ENCODE peak calls at places on chromosomes 3 and 15, in eight cellular contexts. U, B, X, D, S, P, O and K are unnamed samples.

GRCh38 chr3:136245691-136246090 is 4.4 kb upstream of the PCCB start:
- DNase-seq in U (no peak), B (no peak), X (no peak), D (no peak), S (no peak), P (no peak), O (no peak), K (no peak)

GRCh38 chr15:72203507-72203837 is 5.9 kb upstream of the GRAMD2A start:
- DNase-seq in U (no peak), B (peak), X (peak), D (peak), S (no peak), P (no peak), O (peak), K (no peak)

GRCh38 chr3:187646906-187647660 is 23.1 kb downstream of the SST start:
- DNase-seq in U (no peak), B (no peak), X (no peak), D (no peak), S (no peak), P (no peak), O (no peak), K (no peak)

GRCh38 chr3:148078659-148079058 is 619.0 kb upstream of the AGTR1 start:
- DNase-seq in U (no peak), B (no peak), X (no peak), D (no peak), S (no peak), P (no peak), O (no peak), K (no peak)

GRCh38 chr3:27576171-27576570 is 92.0 kb upstream of the SLC4A7 start:
- DNase-seq in U (no peak), B (no peak), X (no peak), D (no peak), S (no peak), P (no peak), O (no peak), K (no peak)

GRCh38 chr15:76353903-76354302 is 17.3 kb downstream of the ISL2 start:
- DNase-seq in U (no peak), B (no peak), X (no peak), D (no peak), S (no peak), P (no peak), O (no peak), K (no peak)

GRCh38 chr3:141427764-141428163 is 59.1 kb upstream of the RASA2 start:
- DNase-seq in U (no peak), B (no peak), X (no peak), D (no peak), S (no peak), P (no peak), O (no peak), K (peak)

GRCh38 chr15:48627260-48627969 is 18.1 kb downstream of the FBN1 start:
- DNase-seq in U (no peak), B (peak), X (no peak), D (peak), S (no peak), P (no peak), O (no peak), K (no peak)

GRCh38 chr3:86967062-86967461 is 23.9 kb downstream of the VGLL3 start:
- DNase-seq in U (no peak), B (no peak), X (no peak), D (no peak), S (no peak), P (no peak), O (no peak), K (no peak)

GRCh38 chr3:48478631-48479555 is 25.1 kb downstream of the SHISA5 start:
- DNase-seq in U (peak), B (no peak), X (no peak), D (no peak), S (no peak), P (no peak), O (no peak), K (no peak)

GRCh38 chr3:124839896-124840295 is 47.3 kb downstream of the ITGB5 start:
- DNase-seq in U (no peak), B (no peak), X (no peak), D (no peak), S (no peak), P (no peak), O (no peak), K (no peak)

GRCh38 chr3:52451237-52452083 is 2.4 kb downstream of the TNNC1 start:
- DNase-seq in U (no peak), B (no peak), X (no peak), D (no peak), S (peak), P (no peak), O (no peak), K (peak)

GRCh38 chr15:101105059-101105851 is 146.6 kb downstream of the CHSY1 start:
- DNase-seq in U (no peak), B (no peak), X (no peak), D (no peak), S (no peak), P (no peak), O (no peak), K (peak)

GRCh38 chr15:49060710-49061483 is 14.7 kb upstream of the SECISBP2L start:
- DNase-seq in U (no peak), B (no peak), X (no peak), D (peak), S (no peak), P (no peak), O (no peak), K (no peak)

GRCh38 chr3:148184798-148185197 is 512.9 kb upstream of the AGTR1 start:
- DNase-seq in U (no peak), B (no peak), X (no peak), D (no peak), S (no peak), P (no peak), O (no peak), K (no peak)

GRCh38 chr3:158802399-158803023 is 657 bp downstream of the MFSD1 start:
- DNase-seq in U (peak), B (peak), X (no peak), D (no peak), S (no peak), P (no peak), O (peak), K (no peak)

GRCh38 chr3:152968388-152969024 is 133.6 kb downstream of the P2RY1 start:
- DNase-seq in U (no peak), B (peak), X (no peak), D (peak), S (no peak), P (no peak), O (no peak), K (no peak)

GRCh38 chr3:39260957-39261356 is 18.9 kb downstream of the CX3CR1 start:
- DNase-seq in U (peak), B (peak), X (peak), D (peak), S (no peak), P (peak), O (no peak), K (no peak)

GRCh38 chr15:61003683-61004299 is 225.3 kb downstream of the RORA start:
- DNase-seq in U (no peak), B (no peak), X (no peak), D (no peak), S (no peak), P (no peak), O (no peak), K (no peak)